ENCODE peak calls at places on chromosomes 7 and 10, in seven cellular contexts. V is K562, X is SK-N-SH, S is GM12878, K is HCT116, G is H1, Q is HepG2. I is an unnamed sample.

GRCh38 chr10:125142946-125143345 is 17.4 kb downstream of the CTBP2 start:
- DNase-seq in V (no peak), X (no peak), S (no peak), K (no peak), G (no peak), Q (no peak), I (no peak)

GRCh38 chr10:95545981-95546380 is 15.2 kb downstream of the SORBS1 start:
- DNase-seq in V (no peak), X (no peak), S (no peak), K (no peak), G (no peak), Q (no peak), I (no peak)

GRCh38 chr10:124049484-124049883 is 43.9 kb downstream of the CHST15 start:
- DNase-seq in V (no peak), X (no peak), S (no peak), K (peak; percentile 54), G (no peak), Q (no peak), I (no peak)

GRCh38 chr7:158740657-158741293 is 36.2 kb upstream of the NCAPG2 start:
- DNase-seq in V (peak; percentile 76), X (no peak), S (no peak), K (no peak), G (no peak), Q (no peak), I (no peak)

GRCh38 chr10:99676895-99677294 is 17.6 kb downstream of the ENTPD7 start:
- DNase-seq in V (no peak), X (no peak), S (no peak), K (no peak), G (no peak), Q (no peak), I (no peak)

GRCh38 chr10:47025540-47026300 is 114.5 kb downstream of the PTPN20 start:
- DNase-seq in V (no peak), X (peak; percentile 44), S (no peak), K (no peak), G (no peak), Q (no peak), I (no peak)

GRCh38 chr10:60208676-60209269 is 180.9 kb downstream of the ANK3 start:
- DNase-seq in V (peak; percentile 32), X (peak; percentile 22), S (no peak), K (peak; percentile 23), G (no peak), Q (peak; percentile 18), I (no peak)

GRCh38 chr7:42232275-42232674 is 4.7 kb downstream of the GLI3 start:
- DNase-seq in V (no peak), X (no peak), S (no peak), K (no peak), G (no peak), Q (no peak), I (no peak)

GRCh38 chr7:127214956-127215355 is 37.8 kb downstream of the GRM8 start:
- DNase-seq in V (no peak), X (no peak), S (no peak), K (no peak), G (no peak), Q (no peak), I (no peak)

GRCh38 chr10:70589762-70590662 is 12.5 kb downstream of the PRF1 start:
- DNase-seq in V (no peak), X (no peak), S (no peak), K (no peak), G (no peak), Q (no peak), I (no peak)

GRCh38 chr10:70588255-70588654 is 14.3 kb downstream of the PRF1 start:
- DNase-seq in V (no peak), X (no peak), S (no peak), K (no peak), G (no peak), Q (no peak), I (no peak)

GRCh38 chr10:70587045-70587658 is 15.4 kb downstream of the PRF1 start:
- DNase-seq in V (no peak), X (no peak), S (peak; percentile 49), K (no peak), G (no peak), Q (no peak), I (no peak)

GRCh38 chr10:70590663-70591416 is 11.7 kb downstream of the PRF1 start:
- DNase-seq in V (no peak), X (no peak), S (peak; percentile 15), K (no peak), G (no peak), Q (no peak), I (no peak)

DNA sequence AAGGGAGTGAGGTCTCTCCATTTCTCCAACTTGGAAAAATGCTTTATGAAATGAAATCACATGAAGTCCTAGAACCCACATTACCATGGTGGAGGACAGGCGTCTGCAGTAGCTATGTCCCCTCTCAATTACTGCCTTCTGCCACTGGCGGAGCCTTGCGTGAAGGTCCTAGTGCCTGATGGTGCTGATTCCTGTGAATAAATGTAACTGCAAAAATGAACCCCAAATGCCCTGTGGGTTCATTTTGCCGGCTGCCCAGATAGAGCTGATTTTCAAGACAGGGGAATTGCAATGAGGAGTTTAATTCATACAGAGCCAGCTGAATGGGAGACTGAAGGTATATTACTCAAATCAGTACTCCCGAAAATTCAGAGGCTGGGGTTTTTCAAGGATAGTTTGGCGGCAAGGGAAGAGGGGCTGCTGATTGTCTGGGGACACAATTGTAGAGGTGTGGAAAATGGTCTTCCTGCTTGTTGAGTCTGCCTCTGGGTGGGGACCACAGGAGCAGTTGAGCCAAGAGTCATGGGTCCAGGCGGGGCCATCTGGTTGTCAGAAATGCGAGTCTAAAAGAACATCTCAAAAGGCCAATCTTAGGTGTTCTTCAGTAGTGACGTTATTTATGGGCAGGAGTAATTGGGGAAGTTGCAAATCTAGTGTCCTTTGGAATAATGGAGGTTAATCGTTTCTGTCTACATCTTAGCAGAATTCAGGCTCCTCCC is 13.5 kb downstream of the PRF1 start:
- DNase-seq in V (no peak), X (no peak), S (no peak), K (no peak), G (no peak), Q (no peak), I (no peak)
- TF ChIP-seq YY1 in V (no peak), X (no peak), S (no peak), K (no peak), G (no peak), Q (no peak), I (no peak)

DNA sequence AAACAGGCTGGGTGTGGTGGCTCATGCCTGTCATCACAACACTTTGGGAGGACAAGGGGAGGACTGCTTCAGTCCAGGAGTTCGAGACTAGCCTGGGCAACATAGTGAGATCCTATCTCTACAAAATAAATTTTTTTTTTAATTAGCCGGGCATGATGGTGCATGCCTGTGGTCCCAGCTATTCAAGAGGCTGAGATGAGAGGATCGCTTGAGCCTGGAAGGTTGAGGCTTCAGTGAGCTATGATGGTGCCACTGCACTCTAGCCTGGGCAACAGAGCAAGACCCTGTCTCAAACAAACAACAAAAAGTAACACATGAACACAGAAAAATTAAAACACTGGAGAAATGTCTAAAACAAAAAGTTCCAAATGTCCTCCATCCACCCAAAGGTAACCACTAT is 22.9 kb downstream of the PIK3AP1 start:
- DNase-seq in V (no peak), X (no peak), S (no peak), K (no peak), G (no peak), Q (no peak), I (no peak)
- H3K9ac ChIP-seq in V (no peak overlapping the region), X (no peak overlapping the region), S (no peak overlapping the region), K (no peak overlapping the region), G (no peak overlapping the region), Q (no peak overlapping the region), I (no peak overlapping the region)

DNA sequence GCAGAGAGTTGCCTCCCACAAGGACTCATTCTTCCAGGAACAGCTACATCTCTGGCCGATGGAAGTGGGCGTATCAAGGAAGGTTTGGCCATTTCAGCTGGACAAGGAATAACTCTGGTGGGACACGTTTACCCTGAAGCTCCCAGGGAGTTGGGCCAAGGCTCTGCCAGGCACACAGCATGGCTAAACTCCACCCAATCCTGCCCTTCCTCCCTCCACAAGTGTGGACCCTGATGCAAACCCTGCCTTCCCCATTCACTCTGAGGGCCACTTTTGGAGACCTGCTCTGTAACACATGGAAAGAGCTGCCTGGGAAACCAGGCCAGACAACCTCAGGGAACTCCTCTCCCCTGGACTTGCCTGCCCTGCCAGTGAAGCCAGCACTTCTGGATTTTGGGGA is 407.8 kb upstream of the FOXK1 start:
- DNase-seq in V (no peak), X (no peak), S (no peak), K (no peak), G (no peak), Q (no peak), I (no peak)
- H3K27me3 ChIP-seq in V (peaks cover 48% of the 10 kb centered on the region), X (no peaks in the 10 kb centered on the region), S (no peaks in the 10 kb centered on the region), K (no peaks in the 10 kb centered on the region), G (no peaks in the 10 kb centered on the region), Q (no peaks in the 10 kb centered on the region), I (no peaks in the 10 kb centered on the region)

DNA sequence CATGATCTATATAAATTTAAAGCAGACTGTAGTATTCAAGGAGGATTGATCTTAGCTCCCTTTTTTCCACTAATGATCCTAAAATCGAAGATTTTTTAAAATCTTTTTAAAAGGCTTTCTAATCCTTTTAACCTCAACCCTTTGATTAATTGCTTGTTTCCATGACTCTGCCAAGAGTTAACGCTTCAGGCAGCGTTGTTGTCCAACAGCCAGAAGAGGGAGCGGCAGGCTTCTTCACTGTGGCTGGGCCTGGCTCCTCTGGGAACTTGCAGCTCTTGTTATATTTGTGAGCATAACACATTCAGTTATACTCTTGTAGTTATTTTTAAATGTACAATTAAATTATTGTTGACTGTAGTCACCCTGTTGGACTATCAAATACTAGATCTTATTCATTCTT is 26.3 kb downstream of the CRCP start:
- DNase-seq in V (no peak), X (peak; percentile 52), S (no peak), K (no peak), G (no peak), Q (no peak), I (peak; percentile 30)
- TF ChIP-seq YY1 in V (no peak), X (no peak), S (no peak), K (no peak), G (no peak), Q (no peak), I (no peak)

I was measured in NT2/D1.